ENCODE peak calls at places on chromosomes 2 and 18, in five cellular contexts. Z, B, T, X and U are unnamed samples.

GRCh38 chr2:128562471-128563347 is 244.0 kb upstream of the HS6ST1 start:
- DNase-seq in B (no peak), T (no peak), X (no peak), Z (no peak), U (no peak)

GRCh38 chr2:58194451-58194850 is 46.7 kb downstream of the FANCL start:
- DNase-seq in X (no peak), B (peak), Z (no peak), T (no peak), U (no peak)

GRCh38 chr18:40437517-40437916 is 1517.5 kb upstream of the PIK3C3 start:
- DNase-seq in X (no peak), Z (no peak), T (no peak), B (no peak), U (no peak)

GRCh38 chr2:69618362-69618761 is 25.2 kb downstream of the AAK1 start:
- DNase-seq in T (no peak), Z (no peak), X (no peak), B (no peak), U (no peak)

GRCh38 chr2:54658548-54659207 is 64.8 kb upstream of the EML6 start:
- DNase-seq in X (no peak), T (no peak), Z (no peak), B (no peak), U (no peak)

GRCh38 chr2:162608901-162609300 is 229.7 kb downstream of the KCNH7 start:
- DNase-seq in Z (no peak), T (no peak), B (no peak), X (no peak), U (no peak)

GRCh38 chr2:68828887-68829708 is 42.1 kb downstream of the BMP10 start:
- DNase-seq in X (peak), B (no peak), Z (peak), T (peak), U (peak)

GRCh38 chr2:219344756-219345458 is 12.4 kb upstream of the RESP18 start:
- DNase-seq in B (no peak), T (no peak), X (no peak), Z (peak), U (no peak)

GRCh38 chr2:47173986-47174730 is 19.1 kb upstream of the STPG4 start:
- DNase-seq in Z (no peak), B (no peak), T (no peak), X (no peak), U (no peak)

GRCh38 chr2:54665436-54665856 is 58.0 kb upstream of the EML6 start:
- DNase-seq in Z (peak), B (peak), T (peak), X (no peak), U (no peak)